ENCODE peak calls at places on chromosome 15, in five cellular contexts. One of them, this sample, is unnamed.

GRCh38 chr15:47964229-47964628 is 156.6 kb upstream of the SLC24A5 start:
- DNase-seq in foreskin fibroblast: no peak
- DNase-seq in effector CD4-positive, alpha-beta T cell: no peak
- DNase-seq in activated gamma-delta T cell treated with Interleukin-2 at 50 U/mL for 16 hours: no peak
- DNase-seq in ureter: no peak
- DNase-seq in this sample: no peak

GRCh38 chr15:25805006-25805405 is 58.1 kb downstream of the ATP10A start:
- DNase-seq in ureter: no peak
- DNase-seq in foreskin fibroblast: no peak
- DNase-seq in effector CD4-positive, alpha-beta T cell: no peak
- DNase-seq in activated gamma-delta T cell treated with Interleukin-2 at 50 U/mL for 16 hours: no peak
- DNase-seq in this sample: peak

GRCh38 chr15:40307421-40308165 is at the start of gene PLCB2:
- DNase-seq in foreskin fibroblast: no peak
- DNase-seq in effector CD4-positive, alpha-beta T cell: peak
- DNase-seq in ureter: peak
- DNase-seq in activated gamma-delta T cell treated with Interleukin-2 at 50 U/mL for 16 hours: peak
- DNase-seq in this sample: no peak

GRCh38 chr15:70095387-70096214 is 2.1 kb downstream of the TLE3 start:
- DNase-seq in activated gamma-delta T cell treated with Interleukin-2 at 50 U/mL for 16 hours: peak
- DNase-seq in effector CD4-positive, alpha-beta T cell: peak
- DNase-seq in foreskin fibroblast: peak
- DNase-seq in ureter: no peak
- DNase-seq in this sample: peak

GRCh38 chr15:94351121-94351520 is 119.8 kb downstream of the MCTP2 start:
- DNase-seq in activated gamma-delta T cell treated with Interleukin-2 at 50 U/mL for 16 hours: no peak
- DNase-seq in foreskin fibroblast: no peak
- DNase-seq in effector CD4-positive, alpha-beta T cell: no peak
- DNase-seq in ureter: no peak
- DNase-seq in this sample: no peak

GRCh38 chr15:80483656-80484055 is 79.5 kb downstream of the ARNT2 start:
- DNase-seq in activated gamma-delta T cell treated with Interleukin-2 at 50 U/mL for 16 hours: no peak
- DNase-seq in ureter: no peak
- DNase-seq in effector CD4-positive, alpha-beta T cell: no peak
- DNase-seq in foreskin fibroblast: peak
- DNase-seq in this sample: no peak

GRCh38 chr15:92780816-92781215 is 119.3 kb upstream of the CHD2 start:
- DNase-seq in foreskin fibroblast: no peak
- DNase-seq in activated gamma-delta T cell treated with Interleukin-2 at 50 U/mL for 16 hours: no peak
- DNase-seq in effector CD4-positive, alpha-beta T cell: no peak
- DNase-seq in ureter: no peak
- DNase-seq in this sample: no peak

GRCh38 chr15:88745075-88745474 is 58.2 kb upstream of the ACAN start:
- DNase-seq in ureter: no peak
- DNase-seq in foreskin fibroblast: peak
- DNase-seq in activated gamma-delta T cell treated with Interleukin-2 at 50 U/mL for 16 hours: no peak
- DNase-seq in effector CD4-positive, alpha-beta T cell: no peak
- DNase-seq in this sample: no peak

GRCh38 chr15:92409006-92409405 is 15.3 kb downstream of the ST8SIA2 start:
- DNase-seq in ureter: no peak
- DNase-seq in effector CD4-positive, alpha-beta T cell: no peak
- DNase-seq in activated gamma-delta T cell treated with Interleukin-2 at 50 U/mL for 16 hours: no peak
- DNase-seq in foreskin fibroblast: no peak
- DNase-seq in this sample: no peak

GRCh38 chr15:94395626-94396025 is 164.3 kb downstream of the MCTP2 start:
- DNase-seq in effector CD4-positive, alpha-beta T cell: no peak
- DNase-seq in ureter: no peak
- DNase-seq in foreskin fibroblast: peak
- DNase-seq in activated gamma-delta T cell treated with Interleukin-2 at 50 U/mL for 16 hours: no peak
- DNase-seq in this sample: no peak

This sample was measured in AG08396.